ENCODE peak calls at places on chromosome 16, in six cellular contexts. X is IMR-90, K is H9, Z is trophoblast cell, H is H1, G is neuronal stem cell. V is an unnamed sample.

GRCh38 chr16:85152414-85153030 is 40.2 kb upstream of the CIBAR2 start:
- DNase-seq in Z (no peak), H (no peak), G (no peak), X (no peak), K (no peak), V (no peak)

GRCh38 chr16:84922351-84923135 is 88.8 kb downstream of the ZDHHC7 start:
- DNase-seq in H (no peak), K (no peak), X (peak), G (no peak), Z (no peak), V (peak)

GRCh38 chr16:84513111-84514065 is 8.9 kb upstream of the MEAK7 start:
- DNase-seq in H (no peak), Z (peak), X (peak), K (no peak), G (no peak), V (peak)

GRCh38 chr16:74449470-74449869 is 28.2 kb upstream of the CLEC18B start:
- DNase-seq in H (no peak), K (no peak), Z (no peak), X (peak), G (no peak), V (peak)

GRCh38 chr16:86765389-86766026 is 187.2 kb downstream of the FOXL1 start:
- DNase-seq in H (no peak), G (no peak), Z (no peak), K (no peak), X (no peak), V (no peak)

GRCh38 chr16:30010817-30011504 is at the start of gene DOC2A:
- DNase-seq in X (no peak), G (peak), H (peak), Z (no peak), K (peak), V (peak)

GRCh38 chr16:27318399-27319256 is 4.9 kb downstream of the IL4R start:
- DNase-seq in G (no peak), H (no peak), Z (peak), K (no peak), X (peak), V (peak)

GRCh38 chr16:27417047-27417671 is 15.2 kb downstream of the IL21R start:
- DNase-seq in Z (no peak), X (no peak), K (no peak), G (no peak), H (peak), V (no peak)

GRCh38 chr16:47377156-47377555 is 83.7 kb downstream of the ITFG1 start:
- DNase-seq in K (no peak), G (no peak), H (no peak), Z (no peak), X (peak), V (peak)

GRCh38 chr16:55478827-55479559 is at the start of gene MMP2:
- DNase-seq in X (peak), G (peak), H (peak), K (peak), Z (no peak), V (peak)

GRCh38 chr16:3149630-3150345 is 15.0 kb downstream of the ZNF213 start:
- DNase-seq in H (peak), G (peak), K (peak), Z (peak), X (peak), V (peak)
- H2BK5ac ChIP-seq in H (peak), G (peak), K (no peak), Z (peak), X (peak), V (peak)

GRCh38 chr16:81275064-81275532 is 36.6 kb downstream of the BCO1 start:
- DNase-seq in K (no peak), X (no peak), H (no peak), Z (peak), G (no peak), V (no peak)
- H3K14ac ChIP-seq in K (no peak), X (no peak), H (no peak), Z (no peak), G (no peak), V (no peak)

GRCh38 chr16:81070979-81071378 is 6.1 kb downstream of the C16orf46 start:
- DNase-seq in H (no peak), K (no peak), Z (no peak), X (no peak), G (no peak), V (no peak)

GRCh38 chr16:81077077-81077940 is at the start of gene C16orf46:
- DNase-seq in Z (peak), K (peak), H (peak), G (peak), X (peak), V (peak)

GRCh38 chr16:81076566-81077076 is 417 bp downstream of the C16orf46 start:
- DNase-seq in G (peak), K (peak), Z (peak), H (peak), X (peak), V (peak)

GRCh38 chr16:81071816-81072215 is 5.2 kb downstream of the C16orf46 start:
- DNase-seq in G (no peak), Z (peak), K (no peak), H (no peak), X (peak), V (no peak)

DNA sequence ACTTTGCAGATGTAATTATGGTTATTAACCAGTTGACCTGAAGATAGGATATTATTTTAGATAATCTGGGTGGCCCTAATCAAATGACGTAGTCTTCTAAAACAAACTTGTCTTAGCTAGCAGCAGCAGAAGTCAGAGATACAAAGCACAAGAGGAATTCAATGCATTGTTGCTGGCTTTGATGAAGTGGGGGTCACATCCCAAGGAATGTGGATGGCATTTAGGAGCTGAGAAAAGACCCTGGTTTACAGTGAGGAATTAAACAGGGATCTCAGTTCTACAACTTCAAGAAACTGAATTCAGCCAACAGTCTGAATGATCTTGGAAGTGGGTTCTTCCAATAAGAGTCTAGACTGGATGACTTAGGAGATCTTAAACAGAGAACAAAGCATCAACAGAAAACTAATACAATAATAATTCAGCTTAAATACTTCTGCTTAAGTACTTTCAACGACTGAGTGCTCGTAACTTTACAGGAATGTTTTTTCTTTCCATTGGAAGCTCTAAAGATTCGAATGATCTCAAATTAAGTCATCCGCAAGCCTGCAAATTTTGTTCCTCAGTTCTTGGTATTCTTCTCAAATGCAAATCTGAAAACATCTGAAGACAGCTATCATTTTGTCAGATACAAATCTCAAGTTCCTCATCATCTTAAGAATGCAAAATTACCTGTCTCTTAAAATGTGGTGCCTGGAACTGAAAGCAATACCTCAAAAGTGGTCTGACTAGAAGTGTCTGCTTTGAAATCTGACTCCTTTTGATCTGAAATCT is 3.3 kb downstream of the C16orf46 start:
- DNase-seq in H (no peak), Z (peak), G (no peak), X (no peak), K (no peak), V (no peak)
- H2BK5ac ChIP-seq in H (no peak), Z (peak), G (no peak), X (no peak), K (no peak), V (no peak)

GRCh38 chr16:31764103-31764502 is 109.5 kb upstream of the ZNF267 start:
- DNase-seq in H (no peak), X (no peak), G (no peak), K (no peak), Z (no peak), V (no peak)

GRCh38 chr16:31767267-31767666 is 106.3 kb upstream of the ZNF267 start:
- DNase-seq in X (no peak), G (no peak), K (no peak), Z (no peak), H (no peak), V (no peak)
- H3K14ac ChIP-seq in X (no peak), G (no peak), K (no peak), Z (no peak), H (no peak), V (no peak)

GRCh38 chr16:3637371-3637923 is 17.0 kb upstream of the DNASE1 start:
- DNase-seq in Z (no peak), H (no peak), X (peak), G (no peak), K (no peak), V (peak)
- H2BK5ac ChIP-seq in Z (peak), H (peak), X (no peak), G (no peak), K (no peak), V (no peak)